ENCODE peak calls at places on chromosomes 11 and 22, in seven cellular contexts. V, N, P, W, O, E and T are unnamed samples.

GRCh38 chr11:27473017-27473406 is 422 bp upstream of the LGR4 start:
- DNase-seq in V (no peak), N (no peak), P (no peak), W (no peak), O (no peak), E (peak; percentile 24), T (no peak)

GRCh38 chr22:18031670-18032454 is 7.5 kb upstream of the MICAL3 start:
- DNase-seq in V (no peak), N (no peak), P (peak; percentile 68), W (no peak), O (peak; percentile 88), E (peak; percentile 99), T (peak; percentile 94)

GRCh38 chr11:65867284-65868071 is 5.1 kb downstream of the EFEMP2 start:
- DNase-seq in V (no peak), N (no peak), P (no peak), W (no peak), O (no peak), E (no peak), T (peak; percentile 62)

GRCh38 chr22:27380826-27381225 is 420.7 kb downstream of the MN1 start:
- DNase-seq in V (no peak), N (no peak), P (no peak), W (no peak), O (no peak), E (no peak), T (peak; percentile 1)

GRCh38 chr11:17063171-17064002 is 14.1 kb downstream of the RPS13 start:
- DNase-seq in V (peak; percentile 16), N (no peak), P (no peak), W (no peak), O (no peak), E (peak; percentile 63), T (peak; percentile 76)

GRCh38 chr11:61065955-61066638 is 36.2 kb upstream of the CD5 start:
- DNase-seq in V (no peak), N (no peak), P (no peak), W (no peak), O (no peak), E (no peak), T (peak; percentile 27)

GRCh38 chr11:1781593-1781975 is 17.9 kb upstream of the CTSD start:
- DNase-seq in V (no peak), N (no peak), P (no peak), W (no peak), O (no peak), E (no peak), T (no peak)

GRCh38 chr11:112318193-112318592 is 57.5 kb upstream of the PLET1 start:
- DNase-seq in V (no peak), N (no peak), P (peak; percentile 85), W (no peak), O (peak; percentile 89), E (peak; percentile 91), T (no peak)

GRCh38 chr11:75352417-75353206 is 1.2 kb upstream of the ARRB1 start:
- DNase-seq in V (no peak), N (no peak), P (no peak), W (peak; percentile 64), O (no peak), E (no peak), T (no peak)

GRCh38 chr11:111777094-111778046 is 11.2 kb upstream of the PPP2R1B start:
- DNase-seq in V (no peak), N (no peak), P (no peak), W (no peak), O (no peak), E (peak; percentile 78), T (no peak)

GRCh38 chr11:24844406-24844805 is 347.6 kb downstream of the LUZP2 start:
- DNase-seq in V (no peak), N (no peak), P (no peak), W (no peak), O (no peak), E (no peak), T (no peak)

GRCh38 chr11:1406571-1407485 is 17.1 kb downstream of the BRSK2 start:
- DNase-seq in V (no peak), N (no peak), P (no peak), W (no peak), O (no peak), E (no peak), T (no peak)